ENCODE peak calls at places on chromosomes 5 and 9, in six cellular contexts. K is GM23248, Y is GM12878, Z is aorta, W is EL, N is astrocyte. T is an unnamed sample.
A peak's percentile ranks its signal among the peaks of the same experiment; 100 is the strongest.

GRCh38 chr9:118170032-118170955 is 466.1 kb downstream of the TLR4 start:
- DNase-seq in N (peak; percentile 37), Z (peak; percentile 49), K (peak; percentile 69), Y (no peak), W (peak; percentile 47), T (no peak)

GRCh38 chr5:163565931-163566608 is 60.7 kb downstream of the MAT2B start:
- DNase-seq in Y (peak; percentile 11), K (peak; percentile 55), Z (no peak), N (no peak), W (peak; percentile 34), T (no peak)

GRCh38 chr9:130149654-130150286 is 22.4 kb upstream of the NCS1 start:
- DNase-seq in Z (no peak), K (no peak), N (no peak), Y (no peak), W (no peak), T (no peak)

GRCh38 chr5:149060325-149060724 is 2.5 kb downstream of the SH3TC2 start:
- DNase-seq in W (peak; percentile 66), K (peak; percentile 54), N (no peak), Z (no peak), Y (no peak), T (no peak)

GRCh38 chr9:81529556-81530193 is 159.7 kb downstream of the TLE1 start:
- DNase-seq in Y (no peak), Z (peak; percentile 55), W (peak; percentile 67), K (peak; percentile 85), N (peak; percentile 55), T (no peak)

GRCh38 chr5:4627887-4628286 is 512.2 kb upstream of the ADAMTS16 start:
- DNase-seq in N (no peak), W (no peak), Y (no peak), Z (no peak), K (no peak), T (no peak)

GRCh38 chr9:114288233-114289051 is 34.5 kb upstream of the ORM1 start:
- DNase-seq in Y (no peak), Z (peak; percentile 45), W (peak; percentile 90), N (peak; percentile 76), K (peak; percentile 54), T (no peak)

GRCh38 chr5:66840527-66841013 is 244.4 kb downstream of the MAST4 start:
- DNase-seq in Y (peak; percentile 78), N (peak; percentile 12), Z (no peak), K (no peak), W (no peak), T (peak; percentile 86)

GRCh38 chr5:172825610-172826204 is 8.3 kb upstream of the ERGIC1 start:
- DNase-seq in Z (no peak), W (no peak), N (no peak), K (no peak), Y (no peak), T (no peak)

GRCh38 chr5:146588806-146589355 is 72.9 kb upstream of the GPR151 start:
- DNase-seq in Z (no peak), W (no peak), K (no peak), N (no peak), Y (no peak), T (no peak)

GRCh38 chr9:95516736-95517558 is at the start of gene PTCH1:
- DNase-seq in W (peak; percentile 56), Z (peak; percentile 56), K (peak; percentile 75), Y (no peak), N (peak; percentile 33), T (no peak)

GRCh38 chr9:114446036-114446435 is 58.3 kb upstream of the AKNA start:
- DNase-seq in W (peak; percentile 72), Y (no peak), N (peak; percentile 57), Z (no peak), K (peak; percentile 78), T (no peak)

GRCh38 chr5:140338336-140338735 is 8.1 kb downstream of the HBEGF start:
- DNase-seq in N (peak; percentile 38), W (no peak), Y (no peak), K (peak; percentile 77), Z (no peak), T (no peak)

GRCh38 chr9:93651521-93651950 is 75.2 kb downstream of the PHF2 start:
- DNase-seq in W (no peak), Z (no peak), Y (no peak), N (no peak), K (no peak), T (no peak)

GRCh38 chr9:36208521-36209253 is 18.0 kb downstream of the CLTA start:
- DNase-seq in N (peak; percentile 39), Y (no peak), Z (no peak), K (peak; percentile 74), W (no peak), T (no peak)

GRCh38 chr5:57592236-57592635 is 109.6 kb upstream of the ACTBL2 start:
- DNase-seq in W (no peak), K (no peak), N (peak; percentile 27), Z (no peak), Y (no peak), T (no peak)

GRCh38 chr5:32027093-32027716 is 146.9 kb downstream of the GOLPH3 start:
- DNase-seq in N (peak; percentile 52), K (peak; percentile 40), Z (no peak), W (peak; percentile 31), Y (no peak), T (no peak)